ENCODE peak calls at places on chromosomes 12 and 14, in six cellular contexts. H, K, J, I, U and N are unnamed samples.

GRCh38 chr12:115577401-115577800 is 700.1 kb downstream of the MED13L start:
- DNase-seq in K (no peak), U (no peak), J (no peak), H (no peak), I (no peak), N (no peak)

GRCh38 chr12:52358575-52359350 is 8.5 kb downstream of the KRT85 start:
- DNase-seq in U (peak), K (no peak), I (no peak), J (no peak), H (peak), N (no peak)

GRCh38 chr12:12835378-12836145 is 22.4 kb downstream of the DDX47 start:
- DNase-seq in H (no peak), I (no peak), J (no peak), K (no peak), U (peak), N (no peak)

GRCh38 chr14:42869681-42870080 is 1263.0 kb downstream of the LRFN5 start:
- DNase-seq in I (no peak), U (no peak), J (no peak), H (no peak), K (no peak), N (no peak)

GRCh38 chr14:74400328-74400727 is 25.7 kb downstream of the SYNDIG1L start:
- DNase-seq in U (peak), H (no peak), J (peak), I (no peak), K (no peak), N (no peak)

GRCh38 chr12:15719230-15719629 is 70.0 kb downstream of the EPS8 start:
- DNase-seq in H (no peak), K (no peak), U (peak), I (no peak), J (no peak), N (no peak)

GRCh38 chr12:49609059-49609874 is 3.8 kb upstream of the FAM186B start:
- DNase-seq in K (no peak), I (no peak), U (no peak), J (no peak), H (no peak), N (no peak)

GRCh38 chr14:22996823-22997301 is 13.1 kb downstream of the C14orf93 start:
- DNase-seq in J (peak), K (no peak), I (no peak), H (no peak), U (no peak), N (no peak)

GRCh38 chr12:6228535-6229223 is 28.5 kb downstream of the CD9 start:
- DNase-seq in K (no peak), H (no peak), U (peak), J (no peak), I (no peak), N (no peak)

GRCh38 chr14:32635103-32635719 is 303.5 kb upstream of the NPAS3 start:
- DNase-seq in H (no peak), I (no peak), J (no peak), U (peak), K (peak), N (no peak)

GRCh38 chr12:42691991-42692557 is 102.5 kb upstream of the PRICKLE1 start:
- DNase-seq in J (no peak), I (no peak), K (no peak), U (no peak), H (no peak), N (no peak)

GRCh38 chr12:99311373-99311772 is 336.2 kb upstream of the GARIN6 start:
- DNase-seq in H (no peak), J (no peak), I (no peak), U (no peak), K (no peak), N (no peak)

GRCh38 chr14:91048256-91048655 is 12.2 kb downstream of the RPS6KA5 start:
- DNase-seq in J (no peak), H (no peak), I (no peak), K (no peak), U (no peak), N (no peak)

GRCh38 chr12:11702959-11703358 is 53.5 kb downstream of the ETV6 start:
- DNase-seq in U (no peak), I (no peak), K (no peak), J (no peak), H (peak), N (no peak)

GRCh38 chr14:96117101-96117897 is 78.1 kb downstream of the C14orf132 start:
- DNase-seq in I (no peak), U (peak), H (peak), J (no peak), K (no peak), N (no peak)

GRCh38 chr12:34209259-34209835 is 187.1 kb downstream of the ALG10 start:
- DNase-seq in H (no peak), J (no peak), U (no peak), K (no peak), I (no peak), N (no peak)